ENCODE peak calls at places on chromosome 15, in ten cellular contexts. One of them, this sample, is unnamed. For H3K4me1, the result is how much of the 10 kb centered on the place peaks cover.

GRCh38 chr15:45892182-45892581 is 257.4 kb downstream of the SQOR start:
- DNase-seq in CD8-positive, alpha-beta memory T cell: no peak
- DNase-seq in psoas muscle: no peak
- DNase-seq in fibroblast of lung: no peak
- DNase-seq in aorta: no peak
- DNase-seq in lower lobe of right lung: no peak
- DNase-seq in tibial artery: peak
- DNase-seq in tibial nerve: no peak
- DNase-seq in GM23338: no peak
- DNase-seq in heart right ventricle: no peak
- DNase-seq in this sample: peak

GRCh38 chr15:51162865-51163762 is 68.4 kb upstream of the TNFAIP8L3 start:
- DNase-seq in tibial nerve: peak
- DNase-seq in heart right ventricle: peak
- DNase-seq in psoas muscle: peak
- DNase-seq in GM23338: peak
- DNase-seq in lower lobe of right lung: peak
- DNase-seq in tibial artery: peak
- DNase-seq in fibroblast of lung: peak
- DNase-seq in CD8-positive, alpha-beta memory T cell: peak
- DNase-seq in aorta: peak
- DNase-seq in this sample: peak

GRCh38 chr15:69852482-69853275 is 245.0 kb downstream of the TLE3 start:
- DNase-seq in psoas muscle: no peak
- DNase-seq in fibroblast of lung: peak
- DNase-seq in heart right ventricle: no peak
- DNase-seq in CD8-positive, alpha-beta memory T cell: no peak
- DNase-seq in aorta: no peak
- DNase-seq in lower lobe of right lung: no peak
- DNase-seq in tibial artery: no peak
- DNase-seq in GM23338: no peak
- DNase-seq in tibial nerve: no peak
- DNase-seq in this sample: no peak

GRCh38 chr15:87939838-87940457 is 316.6 kb downstream of the NTRK3 start:
- DNase-seq in CD8-positive, alpha-beta memory T cell: no peak
- DNase-seq in lower lobe of right lung: no peak
- DNase-seq in aorta: no peak
- DNase-seq in tibial nerve: no peak
- DNase-seq in heart right ventricle: no peak
- DNase-seq in tibial artery: no peak
- DNase-seq in psoas muscle: no peak
- DNase-seq in fibroblast of lung: no peak
- DNase-seq in GM23338: no peak
- DNase-seq in this sample: no peak

GRCh38 chr15:100338971-100339444 is 2.8 kb downstream of the ADAMTS17 start:
- DNase-seq in tibial artery: peak
- DNase-seq in fibroblast of lung: peak
- DNase-seq in GM23338: peak
- DNase-seq in heart right ventricle: peak
- DNase-seq in psoas muscle: peak
- DNase-seq in tibial nerve: peak
- DNase-seq in CD8-positive, alpha-beta memory T cell: peak
- DNase-seq in lower lobe of right lung: no peak
- DNase-seq in aorta: peak
- DNase-seq in this sample: peak

GRCh38 chr15:44101286-44101685 is 93.8 kb downstream of the FRMD5 start:
- DNase-seq in GM23338: no peak
- DNase-seq in tibial nerve: no peak
- DNase-seq in fibroblast of lung: peak
- DNase-seq in heart right ventricle: no peak
- DNase-seq in CD8-positive, alpha-beta memory T cell: no peak
- DNase-seq in aorta: no peak
- DNase-seq in tibial artery: no peak
- DNase-seq in psoas muscle: no peak
- DNase-seq in lower lobe of right lung: no peak
- DNase-seq in this sample: no peak

GRCh38 chr15:92636401-92636949 is 19.1 kb downstream of the FAM174B start:
- DNase-seq in fibroblast of lung: no peak
- DNase-seq in GM23338: no peak
- DNase-seq in tibial artery: no peak
- DNase-seq in heart right ventricle: peak
- DNase-seq in psoas muscle: no peak
- DNase-seq in CD8-positive, alpha-beta memory T cell: no peak
- DNase-seq in tibial nerve: no peak
- DNase-seq in aorta: no peak
- DNase-seq in lower lobe of right lung: no peak
- DNase-seq in this sample: no peak

GRCh38 chr15:101358895-101359294 is 63.8 kb upstream of the SNRPA1 start:
- DNase-seq in aorta: no peak
- DNase-seq in fibroblast of lung: no peak
- DNase-seq in CD8-positive, alpha-beta memory T cell: no peak
- DNase-seq in tibial nerve: no peak
- DNase-seq in psoas muscle: no peak
- DNase-seq in heart right ventricle: peak
- DNase-seq in lower lobe of right lung: no peak
- DNase-seq in GM23338: peak
- DNase-seq in tibial artery: peak
- DNase-seq in this sample: peak

GRCh38 chr15:57820119-57820518 is 113.6 kb downstream of the POLR2M start:
- DNase-seq in CD8-positive, alpha-beta memory T cell: no peak
- DNase-seq in psoas muscle: no peak
- DNase-seq in aorta: no peak
- DNase-seq in fibroblast of lung: no peak
- DNase-seq in tibial artery: no peak
- DNase-seq in heart right ventricle: no peak
- DNase-seq in tibial nerve: no peak
- DNase-seq in GM23338: no peak
- DNase-seq in lower lobe of right lung: no peak
- DNase-seq in this sample: peak

GRCh38 chr15:39598186-39598850 is 17.4 kb downstream of the THBS1 start:
- DNase-seq in tibial nerve: no peak
- DNase-seq in heart right ventricle: no peak
- DNase-seq in GM23338: no peak
- DNase-seq in aorta: no peak
- DNase-seq in tibial artery: no peak
- DNase-seq in CD8-positive, alpha-beta memory T cell: no peak
- DNase-seq in fibroblast of lung: peak
- DNase-seq in psoas muscle: no peak
- DNase-seq in lower lobe of right lung: no peak
- DNase-seq in this sample: peak

GRCh38 chr15:99053380-99054024 is 45.9 kb upstream of the PGPEP1L start:
- DNase-seq in aorta: no peak
- DNase-seq in fibroblast of lung: no peak
- DNase-seq in heart right ventricle: no peak
- DNase-seq in tibial nerve: no peak
- DNase-seq in psoas muscle: peak
- DNase-seq in CD8-positive, alpha-beta memory T cell: no peak
- DNase-seq in GM23338: no peak
- DNase-seq in lower lobe of right lung: no peak
- DNase-seq in tibial artery: no peak
- DNase-seq in this sample: no peak

GRCh38 chr15:80953953-80954778 is 35.5 kb downstream of the MESD start:
- DNase-seq in tibial artery: peak
- DNase-seq in fibroblast of lung: no peak
- DNase-seq in aorta: no peak
- DNase-seq in GM23338: peak
- DNase-seq in tibial nerve: no peak
- DNase-seq in CD8-positive, alpha-beta memory T cell: no peak
- DNase-seq in lower lobe of right lung: no peak
- DNase-seq in psoas muscle: no peak
- DNase-seq in heart right ventricle: no peak
- DNase-seq in this sample: no peak

GRCh38 chr15:67110400-67110799 is 45.0 kb downstream of the SMAD3 start:
- DNase-seq in GM23338: no peak
- DNase-seq in lower lobe of right lung: no peak
- DNase-seq in psoas muscle: no peak
- DNase-seq in fibroblast of lung: no peak
- DNase-seq in aorta: peak
- DNase-seq in tibial nerve: no peak
- DNase-seq in CD8-positive, alpha-beta memory T cell: no peak
- DNase-seq in tibial artery: no peak
- DNase-seq in heart right ventricle: no peak
- DNase-seq in this sample: no peak
- H3K4me1 ChIP-seq in GM23338: under half
- H3K4me1 ChIP-seq in lower lobe of right lung: half or more
- H3K4me1 ChIP-seq in psoas muscle: half or more
- H3K4me1 ChIP-seq in fibroblast of lung: half or more
- H3K4me1 ChIP-seq in aorta: under half
- H3K4me1 ChIP-seq in tibial nerve: half or more
- H3K4me1 ChIP-seq in CD8-positive, alpha-beta memory T cell: half or more
- H3K4me1 ChIP-seq in tibial artery: half or more
- H3K4me1 ChIP-seq in heart right ventricle: half or more
- H3K4me1 ChIP-seq in this sample: under half

DNA sequence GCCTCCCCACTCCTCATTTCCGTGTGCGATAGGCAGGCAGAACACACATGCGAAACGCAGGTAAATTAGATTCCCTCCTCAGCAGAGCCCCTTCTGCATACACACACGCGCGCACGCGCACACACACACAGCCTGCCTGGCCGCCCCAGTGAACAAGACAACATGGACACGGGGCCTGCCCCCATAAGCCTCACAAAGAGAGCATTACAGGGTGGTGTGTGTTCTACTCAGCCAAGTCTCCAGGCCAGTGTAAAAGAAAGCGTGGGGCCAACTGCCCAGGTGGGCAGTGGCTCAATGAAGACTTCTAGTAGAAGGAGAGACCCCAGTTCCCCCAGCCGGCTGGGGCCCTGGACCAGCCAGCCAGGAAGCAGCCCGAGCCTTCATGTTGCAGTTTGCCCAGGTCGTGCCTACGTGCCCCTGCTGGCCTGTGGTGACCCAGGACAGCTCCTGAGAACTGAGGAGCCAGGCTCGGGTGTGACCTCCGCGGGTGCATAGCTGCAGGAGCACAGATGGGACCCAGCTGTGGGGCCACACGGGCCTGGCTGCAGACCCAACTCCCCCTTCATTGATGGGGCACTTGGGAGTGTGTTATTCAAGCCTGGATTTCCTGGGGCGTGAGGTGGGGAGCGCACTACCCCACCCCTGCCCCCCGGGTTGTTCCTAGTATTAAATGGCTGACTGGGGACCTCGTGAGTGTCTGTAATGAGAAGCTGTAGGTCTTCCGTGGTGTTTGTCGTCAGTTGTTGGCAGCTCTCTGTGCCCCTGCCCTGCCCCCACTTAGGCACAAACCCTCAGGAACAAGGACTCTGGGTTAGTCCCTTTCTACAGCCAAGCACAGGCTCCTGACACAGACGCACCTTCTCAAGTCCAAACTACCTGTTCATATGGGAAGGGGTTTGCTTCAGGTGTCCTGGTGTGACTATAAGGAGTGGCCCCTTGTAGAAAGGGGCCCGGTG is 39.3 kb downstream of the IDH2 start:
- DNase-seq in tibial artery: no peak
- DNase-seq in fibroblast of lung: no peak
- DNase-seq in lower lobe of right lung: no peak
- DNase-seq in psoas muscle: peak
- DNase-seq in tibial nerve: no peak
- DNase-seq in GM23338: no peak
- DNase-seq in CD8-positive, alpha-beta memory T cell: no peak
- DNase-seq in aorta: peak
- DNase-seq in heart right ventricle: no peak
- DNase-seq in this sample: no peak
- H3K4me1 ChIP-seq in tibial artery: under half
- H3K4me1 ChIP-seq in fibroblast of lung: under half
- H3K4me1 ChIP-seq in lower lobe of right lung: half or more
- H3K4me1 ChIP-seq in psoas muscle: half or more
- H3K4me1 ChIP-seq in tibial nerve: half or more
- H3K4me1 ChIP-seq in GM23338: under half
- H3K4me1 ChIP-seq in CD8-positive, alpha-beta memory T cell: under half
- H3K4me1 ChIP-seq in aorta: under half
- H3K4me1 ChIP-seq in heart right ventricle: half or more
- H3K4me1 ChIP-seq in this sample: under half

GRCh38 chr15:41935566-41936020 is 36.8 kb downstream of the EHD4 start:
- DNase-seq in aorta: no peak
- DNase-seq in lower lobe of right lung: no peak
- DNase-seq in tibial artery: no peak
- DNase-seq in GM23338: no peak
- DNase-seq in heart right ventricle: no peak
- DNase-seq in psoas muscle: no peak
- DNase-seq in CD8-positive, alpha-beta memory T cell: no peak
- DNase-seq in fibroblast of lung: no peak
- DNase-seq in tibial nerve: no peak
- DNase-seq in this sample: peak

GRCh38 chr15:41936155-41936554 is 36.2 kb downstream of the EHD4 start:
- DNase-seq in tibial artery: no peak
- DNase-seq in psoas muscle: no peak
- DNase-seq in lower lobe of right lung: no peak
- DNase-seq in tibial nerve: no peak
- DNase-seq in heart right ventricle: no peak
- DNase-seq in CD8-positive, alpha-beta memory T cell: no peak
- DNase-seq in GM23338: no peak
- DNase-seq in fibroblast of lung: no peak
- DNase-seq in aorta: no peak
- DNase-seq in this sample: no peak

GRCh38 chr15:41934843-41935242 is 37.5 kb downstream of the EHD4 start:
- DNase-seq in heart right ventricle: peak
- DNase-seq in tibial nerve: no peak
- DNase-seq in CD8-positive, alpha-beta memory T cell: peak
- DNase-seq in GM23338: peak
- DNase-seq in fibroblast of lung: no peak
- DNase-seq in psoas muscle: no peak
- DNase-seq in lower lobe of right lung: peak
- DNase-seq in tibial artery: peak
- DNase-seq in aorta: no peak
- DNase-seq in this sample: peak

GRCh38 chr15:41937568-41937923 is 34.8 kb downstream of the EHD4 start:
- DNase-seq in tibial artery: no peak
- DNase-seq in aorta: no peak
- DNase-seq in heart right ventricle: no peak
- DNase-seq in fibroblast of lung: no peak
- DNase-seq in CD8-positive, alpha-beta memory T cell: no peak
- DNase-seq in tibial nerve: no peak
- DNase-seq in GM23338: no peak
- DNase-seq in psoas muscle: no peak
- DNase-seq in lower lobe of right lung: no peak
- DNase-seq in this sample: no peak

GRCh38 chr15:41936649-41937567 is 35.4 kb downstream of the EHD4 start:
- DNase-seq in psoas muscle: peak
- DNase-seq in CD8-positive, alpha-beta memory T cell: peak
- DNase-seq in aorta: peak
- DNase-seq in fibroblast of lung: no peak
- DNase-seq in GM23338: no peak
- DNase-seq in tibial nerve: no peak
- DNase-seq in lower lobe of right lung: no peak
- DNase-seq in heart right ventricle: peak
- DNase-seq in tibial artery: no peak
- DNase-seq in this sample: no peak
- H3K4me1 ChIP-seq in psoas muscle: under half
- H3K4me1 ChIP-seq in CD8-positive, alpha-beta memory T cell: half or more
- H3K4me1 ChIP-seq in aorta: under half
- H3K4me1 ChIP-seq in fibroblast of lung: under half
- H3K4me1 ChIP-seq in GM23338: under half
- H3K4me1 ChIP-seq in tibial nerve: under half
- H3K4me1 ChIP-seq in lower lobe of right lung: half or more
- H3K4me1 ChIP-seq in heart right ventricle: half or more
- H3K4me1 ChIP-seq in tibial artery: under half
- H3K4me1 ChIP-seq in this sample: half or more

DNA sequence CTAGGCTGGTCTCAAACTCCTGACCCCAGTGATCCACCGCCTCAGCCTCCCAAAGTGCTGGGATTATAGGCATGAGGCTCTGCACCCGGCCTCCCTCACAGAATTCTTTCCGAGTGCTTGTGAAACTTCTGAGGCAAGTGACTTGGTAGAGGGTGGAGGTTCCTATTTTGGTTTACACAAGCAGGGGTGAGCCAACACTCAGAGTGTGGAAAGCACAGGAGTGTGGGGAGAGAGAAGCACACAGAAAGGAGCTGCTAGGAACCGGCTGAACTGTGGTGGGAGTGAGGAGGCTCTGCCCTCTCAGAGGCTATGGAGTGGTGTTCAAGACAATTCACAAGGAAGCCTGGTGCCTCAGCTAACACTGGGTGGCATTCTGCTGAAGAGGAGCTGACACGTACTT is 7.7 kb downstream of the CAPN3 start:
- DNase-seq in aorta: no peak
- DNase-seq in fibroblast of lung: no peak
- DNase-seq in tibial artery: no peak
- DNase-seq in tibial nerve: no peak
- DNase-seq in CD8-positive, alpha-beta memory T cell: no peak
- DNase-seq in psoas muscle: no peak
- DNase-seq in heart right ventricle: no peak
- DNase-seq in lower lobe of right lung: peak
- DNase-seq in GM23338: no peak
- DNase-seq in this sample: no peak
- H3K4me1 ChIP-seq in aorta: under half
- H3K4me1 ChIP-seq in fibroblast of lung: under half
- H3K4me1 ChIP-seq in tibial artery: under half
- H3K4me1 ChIP-seq in tibial nerve: under half
- H3K4me1 ChIP-seq in CD8-positive, alpha-beta memory T cell: under half
- H3K4me1 ChIP-seq in psoas muscle: half or more
- H3K4me1 ChIP-seq in heart right ventricle: under half
- H3K4me1 ChIP-seq in lower lobe of right lung: under half
- H3K4me1 ChIP-seq in GM23338: under half
- H3K4me1 ChIP-seq in this sample: under half